ENCODE peak calls at places on chromosomes 3 and 15, in five cellular contexts. O, D, S, T and R are unnamed samples.

GRCh38 chr15:70281811-70282307 is 184.1 kb upstream of the TLE3 start:
- DNase-seq in O (no peak), D (no peak), S (no peak), T (no peak), R (peak)

GRCh38 chr3:104586344-104586743 is 780.4 kb upstream of the ALCAM start:
- DNase-seq in O (no peak), D (no peak), S (no peak), T (no peak), R (no peak)

GRCh38 chr15:73715417-73715816 is 31.2 kb downstream of the CD276 start:
- DNase-seq in O (no peak), D (no peak), S (no peak), T (no peak), R (no peak)

GRCh38 chr3:120460862-120461261 is 10.1 kb upstream of the FSTL1 start:
- DNase-seq in O (no peak), D (no peak), S (no peak), T (no peak), R (no peak)

GRCh38 chr15:76235186-76235826 is 76.0 kb downstream of the ETFA start:
- DNase-seq in O (no peak), D (no peak), S (no peak), T (peak), R (peak)

GRCh38 chr3:130480736-130481135 is 36.2 kb upstream of the COL6A6 start:
- DNase-seq in O (no peak), D (no peak), S (no peak), T (no peak), R (peak)

GRCh38 chr3:30313840-30314239 is 292.6 kb upstream of the TGFBR2 start:
- DNase-seq in O (no peak), D (no peak), S (no peak), T (no peak), R (no peak)

GRCh38 chr3:115436767-115437301 is 186.5 kb upstream of the GAP43 start:
- DNase-seq in O (peak), D (no peak), S (no peak), T (peak), R (peak)

GRCh38 chr3:130841357-130841756 is 52.5 kb upstream of the ATP2C1 start:
- DNase-seq in O (no peak), D (no peak), S (no peak), T (no peak), R (no peak)

GRCh38 chr3:122519693-122520092 is 5.0 kb upstream of the KPNA1 start:
- DNase-seq in O (no peak), D (no peak), S (no peak), T (no peak), R (no peak)

GRCh38 chr15:78983146-78983918 is 38.5 kb upstream of the CTSH start:
- DNase-seq in O (no peak), D (no peak), S (no peak), T (no peak), R (no peak)

GRCh38 chr15:73176579-73176978 is 124.3 kb downstream of the NEO1 start:
- DNase-seq in O (no peak), D (no peak), S (no peak), T (no peak), R (no peak)

GRCh38 chr3:60906283-60906682 is 345.0 kb downstream of the FHIT start:
- DNase-seq in O (no peak), D (no peak), S (no peak), T (no peak), R (no peak)

GRCh38 chr3:4714045-4714444 is 220.9 kb downstream of the ITPR1 start:
- DNase-seq in O (no peak), D (no peak), S (no peak), T (no peak), R (no peak)

GRCh38 chr15:88909956-88910831 is 3.0 kb downstream of the MFGE8 start:
- DNase-seq in O (peak), D (no peak), S (no peak), T (no peak), R (peak)

GRCh38 chr15:78671626-78672211 is 30.7 kb upstream of the CHRNB4 start:
- DNase-seq in O (no peak), D (no peak), S (no peak), T (no peak), R (no peak)

GRCh38 chr3:98171066-98171465 is 4.6 kb downstream of the OR5H15 start:
- DNase-seq in O (no peak), D (no peak), S (no peak), T (no peak), R (no peak)

GRCh38 chr3:48636149-48636548 is 888 bp upstream of the SLC26A6 start:
- DNase-seq in O (no peak), D (no peak), S (no peak), T (no peak), R (no peak)